ENCODE peak calls at places on chromosome 5, in four cellular contexts. U is aorta; P is endodermal cell; Z is stimulated activated CD8-positive, alpha-beta memory T cell treated with anti-CD3 and anti-CD28 coated beads, Interleukin-2, amount 100 ng/mL, for 1 hour. Q is an unnamed sample.

GRCh38 chr5:89313804-89314588 is 431.0 kb upstream of the MEF2C start:
- DNase-seq in U (no peak), P (no peak), Z (no peak), Q (no peak)

GRCh38 chr5:36070687-36071571 is 4.2 kb upstream of the UGT3A2 start:
- DNase-seq in U (no peak), P (no peak), Z (no peak), Q (no peak)

GRCh38 chr5:16050414-16050813 is 129.2 kb downstream of the MARCHF11 start:
- DNase-seq in U (no peak), P (no peak), Z (no peak), Q (no peak)

GRCh38 chr5:38847549-38848341 is 1.9 kb downstream of the OSMR start:
- DNase-seq in U (no peak), P (no peak), Z (no peak), Q (no peak)

GRCh38 chr5:14816374-14816998 is 55.1 kb downstream of the ANKH start:
- DNase-seq in U (no peak), P (no peak), Z (no peak), Q (no peak)

GRCh38 chr5:54329731-54330709 is 19.6 kb upstream of the ARL15 start:
- DNase-seq in U (no peak), P (no peak), Z (no peak), Q (no peak)

GRCh38 chr5:33212900-33213299 is 227.9 kb upstream of the TARS1 start:
- DNase-seq in U (no peak), P (no peak), Z (no peak), Q (no peak)

GRCh38 chr5:133456933-133457402 is 155.4 kb downstream of the FSTL4 start:
- DNase-seq in U (no peak), P (peak; percentile 20), Z (no peak), Q (no peak)

GRCh38 chr5:171826132-171826531 is 40.5 kb downstream of the SMIM23 start:
- DNase-seq in U (no peak), P (no peak), Z (no peak), Q (no peak)

GRCh38 chr5:123037104-123037418 is 536 bp upstream of the PPIC start:
- DNase-seq in U (no peak), P (no peak), Z (no peak), Q (no peak)

GRCh38 chr5:38509185-38509584 is 47.3 kb downstream of the LIFR start:
- DNase-seq in U (no peak), P (no peak), Z (no peak), Q (no peak)

GRCh38 chr5:148966348-148966747 is 96.5 kb downstream of the SH3TC2 start:
- DNase-seq in U (no peak), P (peak; percentile 30), Z (no peak), Q (no peak)

GRCh38 chr5:178106086-178106485 is 7.2 kb upstream of the N4BP3 start:
- DNase-seq in U (no peak), P (no peak), Z (no peak), Q (no peak)

GRCh38 chr5:54518146-54519082 is 855 bp downstream of the SNX18 start:
- DNase-seq in U (peak; percentile 86), P (peak; percentile 82), Z (peak; percentile 38), Q (no peak)

GRCh38 chr5:137727623-137728022 is 8.3 kb downstream of the KLHL3 start:
- DNase-seq in U (no peak), P (peak; percentile 46), Z (no peak), Q (no peak)

GRCh38 chr5:107067391-107067790 is 603.3 kb downstream of the EFNA5 start:
- DNase-seq in U (no peak), P (peak; percentile 65), Z (no peak), Q (no peak)

GRCh38 chr5:63959177-63959982 is 2.9 kb downstream of the HTR1A start:
- DNase-seq in U (no peak), P (peak; percentile 95), Z (no peak), Q (no peak)

GRCh38 chr5:107383414-107383813 is 287.3 kb downstream of the EFNA5 start:
- DNase-seq in U (no peak), P (no peak), Z (no peak), Q (no peak)

GRCh38 chr5:67530609-67531255 is 334.1 kb upstream of the CD180 start:
- DNase-seq in U (no peak), P (no peak), Z (no peak), Q (no peak)

GRCh38 chr5:96614110-96614691 is 48.0 kb upstream of the CAST start:
- DNase-seq in U (no peak), P (peak; percentile 74), Z (no peak), Q (peak; percentile 9)

GRCh38 chr5:16178745-16179372 is 732 bp downstream of the MARCHF11 start:
- DNase-seq in U (peak; percentile 87), P (peak; percentile 98), Z (no peak), Q (no peak)

GRCh38 chr5:143404416-143405062 is 1.1 kb upstream of the NR3C1 start:
- DNase-seq in U (peak; percentile 90), P (peak; percentile 85), Z (peak; percentile 60), Q (no peak)

GRCh38 chr5:1005904-1006655 is 2.5 kb upstream of the NKD2 start:
- DNase-seq in U (peak; percentile 68), P (peak; percentile 39), Z (no peak), Q (no peak)

GRCh38 chr5:14851999-14852526 is 19.5 kb downstream of the ANKH start:
- DNase-seq in U (no peak), P (no peak), Z (no peak), Q (no peak)

GRCh38 chr5:15615859-15616258 is 115.9 kb downstream of the FBXL7 start:
- DNase-seq in U (no peak), P (no peak), Z (no peak), Q (no peak)

GRCh38 chr5:61896811-61897210 is 409.2 kb upstream of the KIF2A start:
- DNase-seq in U (no peak), P (no peak), Z (no peak), Q (no peak)

GRCh38 chr5:133469846-133470245 is 142.5 kb downstream of the FSTL4 start:
- DNase-seq in U (no peak), P (no peak), Z (no peak), Q (no peak)

GRCh38 chr5:79133121-79133656 is 21.6 kb downstream of the BHMT start:
- DNase-seq in U (no peak), P (no peak), Z (no peak), Q (no peak)

GRCh38 chr5:122844136-122844915 is 1.1 kb upstream of the SNX24 start:
- DNase-seq in U (no peak), P (peak; percentile 64), Z (no peak), Q (no peak)

GRCh38 chr5:162174358-162174757 is 106.8 kb downstream of the GABRG2 start:
- DNase-seq in U (no peak), P (no peak), Z (no peak), Q (no peak)

GRCh38 chr5:160851481-160851880 is 530 bp downstream of the ATP10B start:
- DNase-seq in U (no peak), P (no peak), Z (no peak), Q (no peak)

GRCh38 chr5:34620185-34620584 is 35.9 kb upstream of the RAI14 start:
- DNase-seq in U (no peak), P (no peak), Z (no peak), Q (no peak)

GRCh38 chr5:140855772-140856674 is at the start of gene PCDHA10:
- DNase-seq in U (no peak), P (peak; percentile 82), Z (no peak), Q (no peak)